ENCODE peak calls at places on chromosomes 4 and X, in ten cellular contexts. One of them, this sample, is unnamed.

GRCh38 chr4:81743731-81744465 is 272.2 kb upstream of the RASGEF1B start:
- DNase-seq in progenitor cell of endocrine pancreas: no peak
- DNase-seq in MM.1S: no peak
- DNase-seq in heart right ventricle: no peak
- DNase-seq in GM13977: no peak
- DNase-seq in GM13976: no peak
- DNase-seq in dorsolateral prefrontal cortex: no peak
- DNase-seq in stomach: no peak
- DNase-seq in choroid plexus epithelial cell: no peak
- DNase-seq in DND-41: no peak
- DNase-seq in this sample: no peak

GRCh38 chrX:39948564-39948963 is 149.2 kb downstream of the BCOR start:
- DNase-seq in progenitor cell of endocrine pancreas: no peak
- DNase-seq in MM.1S: no peak
- DNase-seq in heart right ventricle: no peak
- DNase-seq in GM13977: no peak
- DNase-seq in GM13976: no peak
- DNase-seq in dorsolateral prefrontal cortex: no peak
- DNase-seq in stomach: no peak
- DNase-seq in choroid plexus epithelial cell: no peak
- DNase-seq in DND-41: peak; percentile 18
- DNase-seq in this sample: no peak

GRCh38 chr4:87527446-87528240 is 1.5 kb downstream of the SPARCL1 start:
- DNase-seq in progenitor cell of endocrine pancreas: no peak
- DNase-seq in MM.1S: no peak
- DNase-seq in heart right ventricle: no peak
- DNase-seq in GM13977: no peak
- DNase-seq in GM13976: no peak
- DNase-seq in dorsolateral prefrontal cortex: no peak
- DNase-seq in stomach: no peak
- DNase-seq in choroid plexus epithelial cell: peak; percentile 23
- DNase-seq in DND-41: no peak
- DNase-seq in this sample: no peak

GRCh38 chr4:121449416-121449815 is 68.6 kb upstream of the QRFPR start:
- DNase-seq in progenitor cell of endocrine pancreas: no peak
- DNase-seq in MM.1S: no peak
- DNase-seq in heart right ventricle: no peak
- DNase-seq in GM13977: no peak
- DNase-seq in GM13976: no peak
- DNase-seq in dorsolateral prefrontal cortex: no peak
- DNase-seq in stomach: no peak
- DNase-seq in choroid plexus epithelial cell: no peak
- DNase-seq in DND-41: no peak
- DNase-seq in this sample: no peak

GRCh38 chr4:182449186-182449880 is 206.1 kb downstream of the TENM3 start:
- DNase-seq in progenitor cell of endocrine pancreas: no peak
- DNase-seq in MM.1S: peak; percentile 9
- DNase-seq in heart right ventricle: no peak
- DNase-seq in GM13977: peak; percentile 10
- DNase-seq in GM13976: no peak
- DNase-seq in dorsolateral prefrontal cortex: no peak
- DNase-seq in stomach: no peak
- DNase-seq in choroid plexus epithelial cell: peak; percentile 48
- DNase-seq in DND-41: no peak
- DNase-seq in this sample: no peak

GRCh38 chrX:153475751-153476281 is 5.4 kb upstream of the HAUS7 start:
- DNase-seq in progenitor cell of endocrine pancreas: no peak
- DNase-seq in MM.1S: no peak
- DNase-seq in heart right ventricle: no peak
- DNase-seq in GM13977: no peak
- DNase-seq in GM13976: no peak
- DNase-seq in dorsolateral prefrontal cortex: no peak
- DNase-seq in stomach: no peak
- DNase-seq in choroid plexus epithelial cell: no peak
- DNase-seq in DND-41: no peak
- DNase-seq in this sample: no peak

GRCh38 chr4:185119927-185120630 is 23.0 kb upstream of the SLC25A4 start:
- DNase-seq in progenitor cell of endocrine pancreas: no peak
- DNase-seq in MM.1S: peak; percentile 57
- DNase-seq in heart right ventricle: no peak
- DNase-seq in GM13977: peak; percentile 49
- DNase-seq in GM13976: no peak
- DNase-seq in dorsolateral prefrontal cortex: no peak
- DNase-seq in stomach: no peak
- DNase-seq in choroid plexus epithelial cell: peak; percentile 33
- DNase-seq in DND-41: no peak
- DNase-seq in this sample: no peak

GRCh38 chr4:126630171-126630570 is 1002.6 kb upstream of the INTU start:
- DNase-seq in progenitor cell of endocrine pancreas: no peak
- DNase-seq in MM.1S: no peak
- DNase-seq in heart right ventricle: no peak
- DNase-seq in GM13977: no peak
- DNase-seq in GM13976: no peak
- DNase-seq in dorsolateral prefrontal cortex: no peak
- DNase-seq in stomach: no peak
- DNase-seq in choroid plexus epithelial cell: no peak
- DNase-seq in DND-41: no peak
- DNase-seq in this sample: no peak

GRCh38 chrX:2283111-2283847 is 217.5 kb downstream of the DHRSX start:
- DNase-seq in progenitor cell of endocrine pancreas: no peak
- DNase-seq in MM.1S: no peak
- DNase-seq in heart right ventricle: no peak
- DNase-seq in GM13977: no peak
- DNase-seq in GM13976: no peak
- DNase-seq in dorsolateral prefrontal cortex: no peak
- DNase-seq in stomach: no peak
- DNase-seq in choroid plexus epithelial cell: no peak
- DNase-seq in DND-41: no peak
- DNase-seq in this sample: no peak

GRCh38 chrX:35244796-35245508 is 302.4 kb downstream of the FAM47B start:
- DNase-seq in progenitor cell of endocrine pancreas: no peak
- DNase-seq in MM.1S: no peak
- DNase-seq in heart right ventricle: no peak
- DNase-seq in GM13977: no peak
- DNase-seq in GM13976: no peak
- DNase-seq in dorsolateral prefrontal cortex: no peak
- DNase-seq in stomach: no peak
- DNase-seq in choroid plexus epithelial cell: no peak
- DNase-seq in DND-41: no peak
- DNase-seq in this sample: no peak

GRCh38 chr4:109578846-109579245 is 18.8 kb downstream of the MCUB start:
- DNase-seq in progenitor cell of endocrine pancreas: no peak
- DNase-seq in MM.1S: no peak
- DNase-seq in heart right ventricle: no peak
- DNase-seq in GM13977: no peak
- DNase-seq in GM13976: no peak
- DNase-seq in dorsolateral prefrontal cortex: no peak
- DNase-seq in stomach: no peak
- DNase-seq in choroid plexus epithelial cell: no peak
- DNase-seq in DND-41: no peak
- DNase-seq in this sample: no peak

GRCh38 chrX:66014560-66014959 is 25.3 kb downstream of the VSIG4 start:
- DNase-seq in progenitor cell of endocrine pancreas: no peak
- DNase-seq in MM.1S: no peak
- DNase-seq in heart right ventricle: no peak
- DNase-seq in GM13977: no peak
- DNase-seq in GM13976: no peak
- DNase-seq in dorsolateral prefrontal cortex: no peak
- DNase-seq in stomach: no peak
- DNase-seq in choroid plexus epithelial cell: no peak
- DNase-seq in DND-41: peak; percentile 52
- DNase-seq in this sample: no peak

DNA sequence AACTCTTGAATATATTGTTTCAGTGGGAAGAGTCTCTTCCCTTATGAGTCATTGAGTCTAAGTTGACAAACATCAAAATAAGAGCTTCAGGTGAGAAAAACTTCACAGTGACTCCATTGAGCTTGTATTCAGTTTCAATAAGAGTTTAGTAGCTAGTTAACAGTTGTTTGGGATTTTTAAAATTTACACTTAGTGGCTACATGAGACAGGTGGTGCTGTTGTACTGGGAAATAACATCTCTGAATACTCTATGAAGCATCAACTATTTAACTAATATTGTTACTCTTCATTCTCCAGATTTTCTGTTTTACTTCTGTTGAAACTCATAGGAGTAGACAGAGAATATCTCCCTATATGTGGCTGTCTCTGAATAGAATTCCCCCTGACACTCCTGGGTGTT is 1609.1 kb downstream of the C4orf33 start:
- DNase-seq in progenitor cell of endocrine pancreas: no peak
- DNase-seq in MM.1S: peak; percentile 9
- DNase-seq in heart right ventricle: no peak
- DNase-seq in GM13977: no peak
- DNase-seq in GM13976: no peak
- DNase-seq in dorsolateral prefrontal cortex: no peak
- DNase-seq in stomach: no peak
- DNase-seq in choroid plexus epithelial cell: no peak
- DNase-seq in DND-41: no peak
- DNase-seq in this sample: no peak
- TF ChIP-seq CTCF in progenitor cell of endocrine pancreas: no peak
- TF ChIP-seq CTCF in MM.1S: no peak
- TF ChIP-seq CTCF in heart right ventricle: no peak
- TF ChIP-seq CTCF in GM13977: no peak
- TF ChIP-seq CTCF in GM13976: no peak
- TF ChIP-seq CTCF in dorsolateral prefrontal cortex: no peak
- TF ChIP-seq CTCF in stomach: no peak
- TF ChIP-seq CTCF in choroid plexus epithelial cell: no peak
- TF ChIP-seq CTCF in DND-41: peak; percentile 11
- TF ChIP-seq CTCF in this sample: no peak

GRCh38 chrX:115948018-115948923 is 222.3 kb upstream of the AGTR2 start:
- DNase-seq in progenitor cell of endocrine pancreas: no peak
- DNase-seq in MM.1S: peak; percentile 42
- DNase-seq in heart right ventricle: no peak
- DNase-seq in GM13977: peak; percentile 45
- DNase-seq in GM13976: peak; percentile 25
- DNase-seq in dorsolateral prefrontal cortex: no peak
- DNase-seq in stomach: no peak
- DNase-seq in choroid plexus epithelial cell: no peak
- DNase-seq in DND-41: no peak
- DNase-seq in this sample: no peak
- TF ChIP-seq CTCF in progenitor cell of endocrine pancreas: no peak
- TF ChIP-seq CTCF in MM.1S: peak; percentile 39
- TF ChIP-seq CTCF in heart right ventricle: no peak
- TF ChIP-seq CTCF in GM13977: peak; percentile 59
- TF ChIP-seq CTCF in GM13976: peak; percentile 46
- TF ChIP-seq CTCF in dorsolateral prefrontal cortex: no peak
- TF ChIP-seq CTCF in stomach: no peak
- TF ChIP-seq CTCF in choroid plexus epithelial cell: no peak
- TF ChIP-seq CTCF in DND-41: no peak
- TF ChIP-seq CTCF in this sample: no peak

DNA sequence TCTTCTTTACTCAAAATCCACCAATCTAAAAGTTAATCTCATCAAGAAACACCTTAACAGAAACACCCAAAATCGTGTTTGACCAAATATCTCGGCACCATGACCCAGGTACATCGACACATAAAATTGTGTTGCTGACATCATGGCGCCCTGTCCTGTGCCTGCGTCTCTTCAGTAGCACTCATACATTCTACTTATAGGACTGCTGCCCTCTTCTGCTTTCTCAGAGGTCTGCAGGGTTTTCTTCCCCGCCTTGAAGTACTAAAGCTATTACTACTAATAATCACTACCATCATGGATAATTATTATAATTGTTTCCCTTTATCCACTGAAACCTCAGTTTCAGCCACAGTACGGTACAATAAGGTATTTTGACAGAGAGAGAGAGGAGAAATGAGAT is 1403.1 kb upstream of the TENM3 start:
- DNase-seq in progenitor cell of endocrine pancreas: no peak
- DNase-seq in MM.1S: no peak
- DNase-seq in heart right ventricle: no peak
- DNase-seq in GM13977: no peak
- DNase-seq in GM13976: no peak
- DNase-seq in dorsolateral prefrontal cortex: no peak
- DNase-seq in stomach: no peak
- DNase-seq in choroid plexus epithelial cell: peak; percentile 39
- DNase-seq in DND-41: no peak
- DNase-seq in this sample: no peak
- TF ChIP-seq CTCF in progenitor cell of endocrine pancreas: peak; percentile 24
- TF ChIP-seq CTCF in MM.1S: no peak
- TF ChIP-seq CTCF in heart right ventricle: no peak
- TF ChIP-seq CTCF in GM13977: no peak
- TF ChIP-seq CTCF in GM13976: peak; percentile 3
- TF ChIP-seq CTCF in dorsolateral prefrontal cortex: no peak
- TF ChIP-seq CTCF in stomach: no peak
- TF ChIP-seq CTCF in choroid plexus epithelial cell: peak; percentile 47
- TF ChIP-seq CTCF in DND-41: no peak
- TF ChIP-seq CTCF in this sample: no peak

GRCh38 chr4:175441256-175441655 is 370.8 kb downstream of the GPM6A start:
- DNase-seq in progenitor cell of endocrine pancreas: no peak
- DNase-seq in MM.1S: no peak
- DNase-seq in heart right ventricle: no peak
- DNase-seq in GM13977: no peak
- DNase-seq in GM13976: no peak
- DNase-seq in dorsolateral prefrontal cortex: no peak
- DNase-seq in stomach: no peak
- DNase-seq in choroid plexus epithelial cell: no peak
- DNase-seq in DND-41: no peak
- DNase-seq in this sample: no peak

GRCh38 chr4:175440776-175441175 is 371.3 kb downstream of the GPM6A start:
- DNase-seq in progenitor cell of endocrine pancreas: no peak
- DNase-seq in MM.1S: no peak
- DNase-seq in heart right ventricle: no peak
- DNase-seq in GM13977: no peak
- DNase-seq in GM13976: no peak
- DNase-seq in dorsolateral prefrontal cortex: no peak
- DNase-seq in stomach: no peak
- DNase-seq in choroid plexus epithelial cell: peak; percentile 61
- DNase-seq in DND-41: no peak
- DNase-seq in this sample: no peak

GRCh38 chr4:175444512-175444911 is 367.6 kb downstream of the GPM6A start:
- DNase-seq in progenitor cell of endocrine pancreas: no peak
- DNase-seq in MM.1S: no peak
- DNase-seq in heart right ventricle: no peak
- DNase-seq in GM13977: no peak
- DNase-seq in GM13976: no peak
- DNase-seq in dorsolateral prefrontal cortex: no peak
- DNase-seq in stomach: no peak
- DNase-seq in choroid plexus epithelial cell: no peak
- DNase-seq in DND-41: no peak
- DNase-seq in this sample: no peak

GRCh38 chr4:175447006-175447405 is 365.1 kb downstream of the GPM6A start:
- DNase-seq in progenitor cell of endocrine pancreas: no peak
- DNase-seq in MM.1S: no peak
- DNase-seq in heart right ventricle: no peak
- DNase-seq in GM13977: no peak
- DNase-seq in GM13976: no peak
- DNase-seq in dorsolateral prefrontal cortex: no peak
- DNase-seq in stomach: no peak
- DNase-seq in choroid plexus epithelial cell: no peak
- DNase-seq in DND-41: no peak
- DNase-seq in this sample: no peak

DNA sequence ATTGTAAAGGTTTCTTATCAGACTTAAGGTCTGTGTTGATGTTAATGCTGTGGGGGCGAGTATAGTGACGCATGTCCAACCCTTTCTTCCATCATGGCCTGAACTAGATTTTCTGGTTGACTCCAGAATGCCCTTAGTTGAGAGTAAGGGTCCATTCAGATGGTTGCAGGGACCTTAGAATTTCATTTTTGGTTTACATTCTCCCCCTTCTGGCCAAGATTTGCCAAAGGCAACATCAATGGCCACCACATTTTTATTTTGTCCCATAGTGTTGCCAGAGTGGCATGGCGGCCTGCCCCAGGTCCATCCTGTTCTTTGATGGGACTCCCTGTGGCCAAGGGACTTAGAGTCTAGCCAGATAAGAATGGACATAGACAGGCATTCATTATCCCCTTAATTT is 368.5 kb downstream of the GPM6A start:
- DNase-seq in progenitor cell of endocrine pancreas: no peak
- DNase-seq in MM.1S: no peak
- DNase-seq in heart right ventricle: no peak
- DNase-seq in GM13977: no peak
- DNase-seq in GM13976: no peak
- DNase-seq in dorsolateral prefrontal cortex: no peak
- DNase-seq in stomach: no peak
- DNase-seq in choroid plexus epithelial cell: peak; percentile 29
- DNase-seq in DND-41: no peak
- DNase-seq in this sample: no peak
- TF ChIP-seq CTCF in progenitor cell of endocrine pancreas: no peak
- TF ChIP-seq CTCF in MM.1S: no peak
- TF ChIP-seq CTCF in heart right ventricle: no peak
- TF ChIP-seq CTCF in GM13977: no peak
- TF ChIP-seq CTCF in GM13976: no peak
- TF ChIP-seq CTCF in dorsolateral prefrontal cortex: no peak
- TF ChIP-seq CTCF in stomach: no peak
- TF ChIP-seq CTCF in choroid plexus epithelial cell: peak; percentile 58
- TF ChIP-seq CTCF in DND-41: no peak
- TF ChIP-seq CTCF in this sample: no peak